ENCODE peak calls at places on chromosomes 2 and 18, in nine cellular contexts. K is stomach, B is transverse colon, N is A549, F is tibial nerve, E is K562, Q is H1, U is HepG2, O is sigmoid colon. D is an unnamed sample.

GRCh38 chr2:170554278-170554955 is 160.7 kb upstream of the SP5 start:
- DNase-seq in K (peak; percentile 32), B (peak; percentile 16), N (no peak), F (peak; percentile 63), E (no peak), Q (no peak), U (no peak), O (peak; percentile 71), D (no peak)

GRCh38 chr2:64454316-64455030 is 511 bp downstream of the LGALSL start:
- DNase-seq in K (peak; percentile 65), B (peak; percentile 66), N (peak; percentile 68), F (peak; percentile 26), E (peak; percentile 63), Q (peak; percentile 76), U (no peak), O (peak; percentile 83), D (peak; percentile 74)

GRCh38 chr2:104523921-104524320 is 330.0 kb upstream of the POU3F3 start:
- DNase-seq in K (no peak), B (no peak), N (no peak), F (no peak), E (no peak), Q (no peak), U (no peak), O (no peak), D (no peak)

GRCh38 chr2:176188969-176189665 is 649 bp downstream of the HOXD1 start:
- DNase-seq in K (no peak), B (peak; percentile 43), N (no peak), F (no peak), E (no peak), Q (peak; percentile 71), U (no peak), O (no peak), D (no peak)

GRCh38 chr2:196171248-196171871 is at the start of gene STK17B:
- DNase-seq in K (peak; percentile 96), B (peak; percentile 98), N (peak; percentile 90), F (peak; percentile 92), E (peak; percentile 97), Q (peak; percentile 89), U (peak; percentile 89), O (peak; percentile 96), D (peak; percentile 88)

GRCh38 chr2:16633632-16634430 is 31.8 kb downstream of the CYRIA start:
- DNase-seq in K (no peak), B (no peak), N (no peak), F (no peak), E (peak; percentile 32), Q (no peak), U (no peak), O (no peak), D (no peak)

GRCh38 chr18:63997041-63997440 is 27.2 kb downstream of the SERPINB8 start:
- DNase-seq in K (no peak), B (no peak), N (no peak), F (no peak), E (no peak), Q (no peak), U (no peak), O (no peak), D (no peak)

GRCh38 chr2:23624378-23624777 is 239.4 kb downstream of the KLHL29 start:
- DNase-seq in K (no peak), B (no peak), N (peak; percentile 18), F (no peak), E (peak; percentile 62), Q (peak; percentile 84), U (peak; percentile 28), O (peak; percentile 30), D (no peak)

GRCh38 chr2:80546766-80547165 is 242.2 kb upstream of the LRRTM1 start:
- DNase-seq in K (no peak), B (no peak), N (no peak), F (no peak), E (no peak), Q (no peak), U (no peak), O (no peak), D (no peak)

GRCh38 chr2:40395169-40396023 is 56.5 kb downstream of the SLC8A1 start:
- DNase-seq in K (no peak), B (no peak), N (no peak), F (no peak), E (no peak), Q (no peak), U (no peak), O (no peak), D (no peak)

GRCh38 chr2:205937193-205937592 is 148.8 kb downstream of the INO80D start:
- DNase-seq in K (no peak), B (no peak), N (no peak), F (no peak), E (no peak), Q (no peak), U (peak; percentile 73), O (no peak), D (no peak)

GRCh38 chr2:223602972-223603371 is 811 bp upstream of the SCG2 start:
- DNase-seq in K (no peak), B (no peak), N (no peak), F (no peak), E (no peak), Q (no peak), U (no peak), O (no peak), D (no peak)

GRCh38 chr2:169221745-169222369 is 140.5 kb downstream of the LRP2 start:
- DNase-seq in K (no peak), B (no peak), N (peak; percentile 5), F (no peak), E (peak; percentile 53), Q (no peak), U (no peak), O (no peak), D (no peak)

GRCh38 chr2:60679059-60679780 is 76.8 kb upstream of the PAPOLG start:
- DNase-seq in K (no peak), B (no peak), N (no peak), F (no peak), E (no peak), Q (no peak), U (no peak), O (no peak), D (no peak)

DNA sequence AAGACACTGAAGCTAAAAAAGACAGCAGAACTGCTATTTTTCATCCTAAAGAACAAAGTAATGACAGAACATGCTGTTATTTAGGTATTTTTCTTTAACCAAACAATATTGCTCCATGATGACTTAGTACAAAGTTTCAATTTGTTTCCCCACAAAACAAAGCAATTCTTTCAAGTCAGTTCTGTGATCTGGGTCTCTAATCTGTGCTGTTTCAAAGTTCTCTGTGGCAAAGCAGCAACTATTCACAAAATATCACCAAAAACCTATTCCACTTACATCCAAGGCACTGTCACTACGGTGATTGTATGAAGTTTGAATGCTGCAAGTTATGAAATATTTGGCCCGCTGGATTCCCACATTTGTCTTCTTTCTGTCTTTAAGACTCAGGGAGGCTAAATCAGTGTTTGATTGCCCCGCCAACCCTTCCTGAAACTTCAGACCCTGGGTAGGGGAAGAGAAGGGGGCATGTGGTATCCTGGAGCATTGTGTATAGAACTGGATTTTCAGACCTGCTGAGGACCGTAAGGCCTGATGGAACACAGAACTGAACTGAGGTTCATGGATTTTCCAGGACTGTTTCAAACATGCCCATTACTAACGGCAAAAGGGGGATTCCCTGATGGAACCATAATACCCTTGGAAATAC is 13.1 kb upstream of the MFF start:
- DNase-seq in K (no peak), B (no peak), N (no peak), F (no peak), E (no peak), Q (no peak), U (peak; percentile 80), O (no peak), D (no peak)
- TF ChIP-seq EP300 in K (no peak), B (no peak), N (no peak), F (no peak), E (no peak), Q (no peak), U (peak; percentile 85), O (no peak), D (no peak)

GRCh38 chr2:59378104-59378503 is 1137.0 kb upstream of the FANCL start:
- DNase-seq in K (no peak), B (no peak), N (no peak), F (no peak), E (no peak), Q (no peak), U (no peak), O (peak; percentile 42), D (no peak)

GRCh38 chr2:59385971-59386370 is 1144.8 kb upstream of the FANCL start:
- DNase-seq in K (no peak), B (no peak), N (no peak), F (no peak), E (no peak), Q (no peak), U (no peak), O (no peak), D (no peak)

GRCh38 chr2:59389240-59389639 is 1148.1 kb upstream of the FANCL start:
- DNase-seq in K (no peak), B (no peak), N (peak; percentile 3), F (no peak), E (no peak), Q (no peak), U (no peak), O (no peak), D (no peak)

GRCh38 chr2:59383473-59383872 is 1142.3 kb upstream of the FANCL start:
- DNase-seq in K (no peak), B (no peak), N (no peak), F (no peak), E (no peak), Q (no peak), U (no peak), O (no peak), D (no peak)
- TF ChIP-seq EP300 in K (no peak), B (no peak), N (no peak), F (no peak), E (no peak), Q (no peak), U (no peak), O (no peak), D (no peak)

GRCh38 chr2:238895901-238896600 is 48.2 kb downstream of the TWIST2 start:
- DNase-seq in K (peak; percentile 31), B (peak; percentile 58), N (no peak), F (peak; percentile 50), E (no peak), Q (no peak), U (peak; percentile 29), O (peak; percentile 94), D (peak; percentile 86)
- TF ChIP-seq EP300 in K (no peak), B (no peak), N (no peak), F (peak; percentile 62), E (no peak), Q (no peak), U (no peak), O (no peak), D (no peak)

GRCh38 chr2:207960090-207960489 is 65.2 kb downstream of the PLEKHM3 start:
- DNase-seq in K (no peak), B (no peak), N (no peak), F (no peak), E (peak; percentile 62), Q (no peak), U (no peak), O (no peak), D (no peak)

GRCh38 chr2:207955456-207955855 is 69.9 kb downstream of the PLEKHM3 start:
- DNase-seq in K (no peak), B (no peak), N (no peak), F (no peak), E (no peak), Q (no peak), U (no peak), O (no peak), D (no peak)

DNA sequence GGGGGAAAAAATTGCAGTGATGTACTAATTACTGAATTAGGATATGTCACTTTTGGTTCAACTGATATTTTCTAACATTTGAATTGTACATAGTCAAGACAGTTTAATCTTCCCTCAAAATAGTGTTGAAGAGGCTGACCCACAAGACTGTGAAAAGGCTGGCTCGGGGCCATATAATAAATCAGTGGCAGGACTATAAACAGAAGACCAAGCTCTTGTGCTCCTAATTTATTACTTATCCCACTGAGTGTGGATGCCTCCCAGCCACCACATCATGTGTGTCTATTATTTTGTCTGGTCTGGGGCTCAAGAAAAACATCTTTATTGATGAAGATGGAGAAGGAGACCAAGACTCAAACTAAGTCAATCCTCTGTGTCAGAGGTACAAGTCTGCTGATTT is 64.4 kb downstream of the PLEKHM3 start:
- DNase-seq in K (no peak), B (no peak), N (no peak), F (no peak), E (no peak), Q (no peak), U (no peak), O (no peak), D (no peak)
- TF ChIP-seq EP300 in K (no peak), B (no peak), N (no peak), F (no peak), E (no peak), Q (no peak), U (no peak), O (no peak), D (no peak)

D was measured in ovary.